ENCODE peak calls at places on chromosomes 16 and 17, in eight cellular contexts. One of them, this sample, is unnamed.
A peak's percentile ranks its signal among the peaks of the same experiment; 100 is the strongest.

GRCh38 chr16:84557504-84557903 is 53.0 kb upstream of the MEAK7 start:
- DNase-seq in nephron progenitor cell: no peak
- DNase-seq in astrocyte of the cerebellum: peak; percentile 68
- DNase-seq in GM10248: no peak
- DNase-seq in psoas muscle: peak; percentile 27
- DNase-seq in cardiac fibroblast: no peak
- DNase-seq in fibroblast of pulmonary artery: no peak
- DNase-seq in colonic mucosa: no peak
- DNase-seq in this sample: no peak

GRCh38 chr17:8126306-8127066 is 2.6 kb upstream of the HES7 start:
- DNase-seq in nephron progenitor cell: peak; percentile 81
- DNase-seq in astrocyte of the cerebellum: no peak
- DNase-seq in GM10248: peak; percentile 75
- DNase-seq in psoas muscle: peak; percentile 70
- DNase-seq in cardiac fibroblast: peak; percentile 37
- DNase-seq in fibroblast of pulmonary artery: no peak
- DNase-seq in colonic mucosa: peak; percentile 67
- DNase-seq in this sample: peak; percentile 63

GRCh38 chr16:68539704-68540370 is 746 bp downstream of the ZFP90 start:
- DNase-seq in nephron progenitor cell: no peak
- DNase-seq in astrocyte of the cerebellum: no peak
- DNase-seq in GM10248: peak; percentile 29
- DNase-seq in psoas muscle: no peak
- DNase-seq in cardiac fibroblast: peak; percentile 18
- DNase-seq in fibroblast of pulmonary artery: no peak
- DNase-seq in colonic mucosa: no peak
- DNase-seq in this sample: no peak

GRCh38 chr17:32174889-32175288 is 32.6 kb downstream of the RHOT1 start:
- DNase-seq in nephron progenitor cell: no peak
- DNase-seq in astrocyte of the cerebellum: no peak
- DNase-seq in GM10248: no peak
- DNase-seq in psoas muscle: no peak
- DNase-seq in cardiac fibroblast: no peak
- DNase-seq in fibroblast of pulmonary artery: no peak
- DNase-seq in colonic mucosa: no peak
- DNase-seq in this sample: peak; percentile 17

GRCh38 chr17:59038734-59039133 is 67.9 kb downstream of the TRIM37 start:
- DNase-seq in nephron progenitor cell: no peak
- DNase-seq in astrocyte of the cerebellum: no peak
- DNase-seq in GM10248: no peak
- DNase-seq in psoas muscle: no peak
- DNase-seq in cardiac fibroblast: peak; percentile 87
- DNase-seq in fibroblast of pulmonary artery: peak; percentile 89
- DNase-seq in colonic mucosa: no peak
- DNase-seq in this sample: peak; percentile 28

GRCh38 chr16:88334517-88335149 is 48.1 kb upstream of the ZNF469 start:
- DNase-seq in nephron progenitor cell: no peak
- DNase-seq in astrocyte of the cerebellum: no peak
- DNase-seq in GM10248: no peak
- DNase-seq in psoas muscle: no peak
- DNase-seq in cardiac fibroblast: no peak
- DNase-seq in fibroblast of pulmonary artery: no peak
- DNase-seq in colonic mucosa: no peak
- DNase-seq in this sample: no peak

GRCh38 chr17:740240-741055 is 8.1 kb downstream of the TLCD3A start:
- DNase-seq in nephron progenitor cell: no peak
- DNase-seq in astrocyte of the cerebellum: no peak
- DNase-seq in GM10248: peak; percentile 75
- DNase-seq in psoas muscle: no peak
- DNase-seq in cardiac fibroblast: no peak
- DNase-seq in fibroblast of pulmonary artery: no peak
- DNase-seq in colonic mucosa: peak; percentile 25
- DNase-seq in this sample: no peak

GRCh38 chr16:23317751-23318150 is 15.6 kb downstream of the SCNN1B start:
- DNase-seq in nephron progenitor cell: no peak
- DNase-seq in astrocyte of the cerebellum: no peak
- DNase-seq in GM10248: no peak
- DNase-seq in psoas muscle: no peak
- DNase-seq in cardiac fibroblast: no peak
- DNase-seq in fibroblast of pulmonary artery: no peak
- DNase-seq in colonic mucosa: no peak
- DNase-seq in this sample: no peak

GRCh38 chr16:56793504-56793903 is 63.6 kb downstream of the NUP93 start:
- DNase-seq in nephron progenitor cell: no peak
- DNase-seq in astrocyte of the cerebellum: peak; percentile 27
- DNase-seq in GM10248: no peak
- DNase-seq in psoas muscle: no peak
- DNase-seq in cardiac fibroblast: peak; percentile 69
- DNase-seq in fibroblast of pulmonary artery: peak; percentile 72
- DNase-seq in colonic mucosa: no peak
- DNase-seq in this sample: peak; percentile 65
- TF ChIP-seq CTCF in nephron progenitor cell: peak; percentile 15
- TF ChIP-seq CTCF in astrocyte of the cerebellum: peak; percentile 60
- TF ChIP-seq CTCF in GM10248: peak; percentile 13
- TF ChIP-seq CTCF in psoas muscle: no peak
- TF ChIP-seq CTCF in cardiac fibroblast: peak; percentile 37
- TF ChIP-seq CTCF in fibroblast of pulmonary artery: peak; percentile 56
- TF ChIP-seq CTCF in colonic mucosa: no peak
- TF ChIP-seq CTCF in this sample: peak; percentile 64

GRCh38 chr16:22220714-22221113 is 14.6 kb downstream of the EEF2K start:
- DNase-seq in nephron progenitor cell: no peak
- DNase-seq in astrocyte of the cerebellum: no peak
- DNase-seq in GM10248: no peak
- DNase-seq in psoas muscle: peak; percentile 96
- DNase-seq in cardiac fibroblast: peak; percentile 34
- DNase-seq in fibroblast of pulmonary artery: no peak
- DNase-seq in colonic mucosa: no peak
- DNase-seq in this sample: no peak

GRCh38 chr16:22225060-22225459 is 19.0 kb downstream of the EEF2K start:
- DNase-seq in nephron progenitor cell: no peak
- DNase-seq in astrocyte of the cerebellum: no peak
- DNase-seq in GM10248: no peak
- DNase-seq in psoas muscle: no peak
- DNase-seq in cardiac fibroblast: no peak
- DNase-seq in fibroblast of pulmonary artery: no peak
- DNase-seq in colonic mucosa: no peak
- DNase-seq in this sample: no peak

GRCh38 chr16:22222006-22222405 is 15.9 kb downstream of the EEF2K start:
- DNase-seq in nephron progenitor cell: no peak
- DNase-seq in astrocyte of the cerebellum: no peak
- DNase-seq in GM10248: no peak
- DNase-seq in psoas muscle: no peak
- DNase-seq in cardiac fibroblast: no peak
- DNase-seq in fibroblast of pulmonary artery: no peak
- DNase-seq in colonic mucosa: no peak
- DNase-seq in this sample: no peak

GRCh38 chr16:22220076-22220453 is 14.0 kb downstream of the EEF2K start:
- DNase-seq in nephron progenitor cell: no peak
- DNase-seq in astrocyte of the cerebellum: peak; percentile 89
- DNase-seq in GM10248: no peak
- DNase-seq in psoas muscle: peak; percentile 84
- DNase-seq in cardiac fibroblast: peak; percentile 66
- DNase-seq in fibroblast of pulmonary artery: peak; percentile 20
- DNase-seq in colonic mucosa: no peak
- DNase-seq in this sample: peak; percentile 84

GRCh38 chr16:22222998-22223397 is 16.9 kb downstream of the EEF2K start:
- DNase-seq in nephron progenitor cell: no peak
- DNase-seq in astrocyte of the cerebellum: no peak
- DNase-seq in GM10248: no peak
- DNase-seq in psoas muscle: no peak
- DNase-seq in cardiac fibroblast: no peak
- DNase-seq in fibroblast of pulmonary artery: no peak
- DNase-seq in colonic mucosa: no peak
- DNase-seq in this sample: no peak
- TF ChIP-seq CTCF in nephron progenitor cell: no peak
- TF ChIP-seq CTCF in astrocyte of the cerebellum: no peak
- TF ChIP-seq CTCF in GM10248: no peak
- TF ChIP-seq CTCF in psoas muscle: no peak
- TF ChIP-seq CTCF in cardiac fibroblast: no peak
- TF ChIP-seq CTCF in fibroblast of pulmonary artery: no peak
- TF ChIP-seq CTCF in colonic mucosa: no peak
- TF ChIP-seq CTCF in this sample: peak; percentile 7

GRCh38 chr17:42676424-42677011 is at the start of gene PLEKHH3:
- DNase-seq in nephron progenitor cell: no peak
- DNase-seq in astrocyte of the cerebellum: no peak
- DNase-seq in GM10248: no peak
- DNase-seq in psoas muscle: no peak
- DNase-seq in cardiac fibroblast: no peak
- DNase-seq in fibroblast of pulmonary artery: no peak
- DNase-seq in colonic mucosa: no peak
- DNase-seq in this sample: no peak
- TF ChIP-seq CTCF in nephron progenitor cell: no peak
- TF ChIP-seq CTCF in astrocyte of the cerebellum: no peak
- TF ChIP-seq CTCF in GM10248: no peak
- TF ChIP-seq CTCF in psoas muscle: peak; percentile 31
- TF ChIP-seq CTCF in cardiac fibroblast: peak; percentile 20
- TF ChIP-seq CTCF in fibroblast of pulmonary artery: no peak
- TF ChIP-seq CTCF in colonic mucosa: no peak
- TF ChIP-seq CTCF in this sample: peak; percentile 19

DNA sequence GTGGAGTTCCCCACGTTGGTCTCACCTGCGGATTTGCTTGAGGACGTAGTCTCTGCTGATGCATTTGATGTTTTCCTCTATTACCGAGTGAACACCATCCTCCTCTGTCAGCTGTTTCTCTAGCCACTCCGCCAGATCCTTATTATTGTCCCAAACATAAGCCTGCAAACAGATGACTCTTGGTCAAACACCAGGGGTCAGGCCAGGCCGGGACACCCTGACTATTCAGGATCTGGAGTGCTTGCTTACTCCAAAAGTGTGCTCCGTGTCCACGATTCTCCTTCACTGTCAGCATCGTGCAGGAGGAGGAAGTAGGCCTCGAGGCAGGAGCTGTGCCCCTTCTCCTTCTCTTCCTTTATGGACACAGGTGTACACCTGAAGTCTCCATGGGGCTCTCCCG is 140.2 kb downstream of the AATF start:
- DNase-seq in nephron progenitor cell: no peak
- DNase-seq in astrocyte of the cerebellum: no peak
- DNase-seq in GM10248: no peak
- DNase-seq in psoas muscle: no peak
- DNase-seq in cardiac fibroblast: no peak
- DNase-seq in fibroblast of pulmonary artery: no peak
- DNase-seq in colonic mucosa: no peak
- DNase-seq in this sample: no peak
- TF ChIP-seq CTCF in nephron progenitor cell: no peak
- TF ChIP-seq CTCF in astrocyte of the cerebellum: peak; percentile 4
- TF ChIP-seq CTCF in GM10248: no peak
- TF ChIP-seq CTCF in psoas muscle: no peak
- TF ChIP-seq CTCF in cardiac fibroblast: no peak
- TF ChIP-seq CTCF in fibroblast of pulmonary artery: no peak
- TF ChIP-seq CTCF in colonic mucosa: no peak
- TF ChIP-seq CTCF in this sample: no peak

DNA sequence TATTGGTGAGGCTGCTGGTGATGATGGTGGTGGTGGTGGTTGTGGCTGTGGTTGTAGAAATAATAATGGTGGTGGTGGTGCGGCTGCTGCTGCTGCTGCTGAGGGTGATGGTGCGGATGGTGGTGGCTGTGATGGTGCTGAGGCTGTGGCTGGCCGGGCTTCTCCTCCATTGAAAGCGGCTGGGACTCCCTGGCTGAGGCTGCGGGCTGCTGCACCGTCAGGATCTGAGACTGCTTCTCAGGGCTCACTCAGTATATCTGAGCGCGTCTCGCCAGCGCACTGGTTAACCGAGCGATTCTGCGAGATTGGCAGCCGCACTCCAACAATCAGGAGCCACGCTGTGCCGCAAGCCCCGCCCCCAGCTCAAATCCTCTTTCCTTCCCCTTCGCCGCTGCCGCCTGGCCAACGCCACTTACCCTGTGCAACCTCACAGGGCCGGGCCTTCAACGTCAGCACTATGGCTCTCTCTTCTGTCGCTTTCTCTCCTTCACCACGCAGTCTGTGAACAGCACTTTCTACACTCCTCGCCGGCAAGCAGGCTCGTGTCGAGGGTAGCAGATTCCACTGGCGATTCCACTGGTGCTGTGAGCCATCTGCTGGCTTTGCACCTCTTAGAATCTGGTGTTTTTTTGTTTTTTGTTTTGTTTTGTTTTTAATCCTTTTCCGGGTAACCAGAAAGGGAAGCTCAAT is at the start of gene NUFIP2:
- DNase-seq in nephron progenitor cell: peak; percentile 99
- DNase-seq in astrocyte of the cerebellum: peak; percentile 96
- DNase-seq in GM10248: peak; percentile 96
- DNase-seq in psoas muscle: peak; percentile 100
- DNase-seq in cardiac fibroblast: peak; percentile 99
- DNase-seq in fibroblast of pulmonary artery: peak; percentile 99
- DNase-seq in colonic mucosa: peak; percentile 100
- DNase-seq in this sample: peak; percentile 99
- TF ChIP-seq CTCF in nephron progenitor cell: no peak
- TF ChIP-seq CTCF in astrocyte of the cerebellum: no peak
- TF ChIP-seq CTCF in GM10248: no peak
- TF ChIP-seq CTCF in psoas muscle: no peak
- TF ChIP-seq CTCF in cardiac fibroblast: no peak
- TF ChIP-seq CTCF in fibroblast of pulmonary artery: no peak
- TF ChIP-seq CTCF in colonic mucosa: no peak
- TF ChIP-seq CTCF in this sample: no peak

This sample was measured in fibroblast of villous mesenchyme.